ENCODE peak calls at places on chromosomes 16 and 17, in nine cellular contexts. R is OCI-LY7, J is psoas muscle, Y is colonic mucosa, A is HCT116, H is upper lobe of left lung, O is Peyer's patch, S is transverse colon, M is lung. V is an unnamed sample. For H3K4me1, the result is how much of the 10 kb centered on the place peaks cover.

GRCh38 chr17:7613769-7614421 is 802 bp downstream of the FXR2 start:
- DNase-seq in O (no peak), Y (no peak), J (no peak), A (no peak), R (peak), M (no peak), S (no peak), H (no peak), V (no peak)

GRCh38 chr16:88754912-88755744 is 29.9 kb downstream of the PIEZO1 start:
- DNase-seq in O (no peak), A (no peak), R (peak), S (no peak), M (no peak), H (no peak), J (no peak), Y (no peak), V (no peak)

GRCh38 chr17:74017461-74017860 is 186.0 kb upstream of the RPL38 start:
- DNase-seq in M (no peak), O (no peak), A (no peak), R (no peak), H (no peak), S (no peak), J (no peak), Y (no peak), V (no peak)

GRCh38 chr16:25978227-25978626 is 286.5 kb downstream of the HS3ST4 start:
- DNase-seq in M (no peak), R (no peak), A (no peak), J (no peak), S (no peak), H (no peak), O (no peak), Y (no peak), V (no peak)

GRCh38 chr17:38443356-38444026 is 15.2 kb downstream of the ARHGAP23 start:
- DNase-seq in H (no peak), O (no peak), M (no peak), S (no peak), J (no peak), R (peak), Y (no peak), A (no peak), V (no peak)

GRCh38 chr16:30187971-30188561 is 4.7 kb downstream of the CORO1A start:
- DNase-seq in J (no peak), R (no peak), A (no peak), M (no peak), Y (no peak), O (peak), H (no peak), S (no peak), V (no peak)

GRCh38 chr16:75304521-75305363 is 53.3 kb upstream of the BCAR1 start:
- DNase-seq in A (peak), O (peak), M (no peak), Y (peak), R (no peak), J (peak), S (peak), H (no peak), V (no peak)

GRCh38 chr16:80751167-80751566 is 53.2 kb downstream of the CDYL2 start:
- DNase-seq in J (no peak), S (no peak), M (peak), Y (no peak), O (no peak), H (peak), A (no peak), R (no peak), V (no peak)

GRCh38 chr16:56985288-56985961 is 3.9 kb upstream of the NLRC5 start:
- DNase-seq in M (peak), O (peak), Y (peak), S (peak), R (no peak), J (peak), A (peak), H (peak), V (no peak)

GRCh38 chr16:67953641-67954375 is 9.9 kb upstream of the LCAT start:
- DNase-seq in R (no peak), H (no peak), Y (no peak), A (no peak), M (no peak), O (no peak), S (no peak), J (no peak), V (no peak)

GRCh38 chr16:1787322-1788094 is 4.7 kb downstream of the NUBP2 start:
- DNase-seq in J (peak), M (no peak), A (no peak), O (peak), R (no peak), Y (peak), H (no peak), S (no peak), V (no peak)

GRCh38 chr17:68981288-68981687 is 26.1 kb upstream of the ABCA8 start:
- DNase-seq in R (no peak), Y (peak), H (no peak), M (peak), S (peak), O (no peak), J (no peak), A (no peak), V (no peak)

GRCh38 chr16:66913081-66913480 is 5.6 kb downstream of the CDH16 start:
- DNase-seq in R (no peak), S (no peak), O (no peak), A (no peak), M (no peak), J (no peak), H (no peak), Y (no peak), V (no peak)

GRCh38 chr16:11797957-11798299 is 870 bp upstream of the ZC3H7A start:
- DNase-seq in O (no peak), H (peak), J (no peak), R (peak), S (no peak), M (no peak), Y (peak), A (no peak), V (no peak)

GRCh38 chr17:15738066-15738465 is 6.0 kb downstream of the TBC1D26 start:
- DNase-seq in A (no peak), H (no peak), Y (no peak), S (no peak), J (no peak), R (no peak), O (no peak), M (no peak), V (no peak)

GRCh38 chr17:48605409-48605864 is 651 bp upstream of the HOXB6 start:
- DNase-seq in R (no peak), J (no peak), O (peak), M (no peak), H (no peak), A (no peak), S (no peak), Y (no peak), V (no peak)

GRCh38 chr16:59192551-59193199 is 458.6 kb upstream of the GOT2 start:
- DNase-seq in M (no peak), Y (peak), A (no peak), O (no peak), H (no peak), J (no peak), S (no peak), R (peak), V (no peak)

GRCh38 chr16:4979736-4980660 is 21.9 kb downstream of the SEC14L5 start:
- DNase-seq in O (peak), J (no peak), A (no peak), R (no peak), H (no peak), M (no peak), Y (no peak), S (no peak), V (no peak)

GRCh38 chr17:38657824-38658740 is 16.7 kb downstream of the EPOP start:
- DNase-seq in H (no peak), R (no peak), J (no peak), S (no peak), M (no peak), Y (no peak), O (no peak), A (no peak), V (no peak)

GRCh38 chr17:8706431-8706830 is 38.2 kb downstream of the CCDC42 start:
- DNase-seq in S (no peak), J (no peak), M (no peak), H (no peak), R (no peak), O (no peak), Y (no peak), A (no peak), V (no peak)

GRCh38 chr17:65559802-65560627 is 1.4 kb downstream of the AXIN2 start:
- DNase-seq in S (peak), M (no peak), R (peak), A (no peak), J (peak), Y (peak), H (peak), O (peak), V (peak)

DNA sequence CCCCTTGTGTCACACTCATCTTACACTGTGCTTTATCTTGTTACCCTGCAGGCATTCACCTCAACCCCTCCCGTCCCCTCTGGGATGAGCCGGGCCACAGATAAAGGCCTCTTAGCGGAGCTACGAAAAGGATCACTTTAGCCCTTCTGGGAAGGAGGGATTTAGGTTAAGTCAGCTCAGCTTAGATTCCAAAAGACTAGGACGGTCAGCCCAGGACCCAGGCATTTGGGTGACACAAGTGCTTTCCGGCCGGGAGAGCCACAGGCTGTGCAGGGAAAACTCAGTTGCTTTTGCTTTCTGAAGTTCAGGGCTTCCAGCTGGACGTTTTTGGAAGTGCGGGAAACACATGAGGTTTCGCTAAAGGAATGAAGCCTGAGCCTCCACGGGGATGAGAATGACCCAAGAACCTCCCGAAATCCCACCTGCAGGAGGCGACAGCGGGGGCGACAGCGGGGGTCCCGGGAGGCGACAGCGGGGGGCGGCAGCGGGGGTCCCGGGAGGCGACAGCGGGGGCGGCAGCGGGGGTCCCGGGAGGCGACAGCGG is 11.6 kb upstream of the METRNL start:
- DNase-seq in A (no peak), O (peak), Y (no peak), J (peak), M (no peak), R (no peak), H (no peak), S (no peak), V (no peak)
- TF ChIP-seq CTCF in A (no peak), O (no peak), Y (no peak), J (no peak), M (no peak), R (no peak), H (no peak), S (no peak), V (no peak)

DNA sequence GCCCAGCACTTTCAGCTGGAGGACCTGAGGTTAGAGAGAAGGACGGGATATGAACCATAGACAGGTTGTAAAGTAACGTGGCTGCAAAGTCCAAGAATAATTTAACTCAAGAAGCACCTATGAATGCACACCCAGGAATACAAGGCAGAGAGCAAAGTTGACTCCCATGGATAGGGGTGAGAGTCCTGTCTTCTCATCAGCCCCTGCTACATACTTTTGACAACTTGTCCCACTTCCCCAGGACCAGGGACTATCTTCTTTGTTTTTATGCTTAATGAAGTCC is 99.8 kb downstream of the XYLT1 start:
- DNase-seq in S (no peak), R (no peak), M (no peak), J (no peak), H (no peak), Y (no peak), O (no peak), A (no peak), V (no peak)
- H3K4me1 ChIP-seq in S (half or more), R (half or more), M (under half), J (under half), H (under half), Y (under half), O (under half), A (under half), V (half or more)

DNA sequence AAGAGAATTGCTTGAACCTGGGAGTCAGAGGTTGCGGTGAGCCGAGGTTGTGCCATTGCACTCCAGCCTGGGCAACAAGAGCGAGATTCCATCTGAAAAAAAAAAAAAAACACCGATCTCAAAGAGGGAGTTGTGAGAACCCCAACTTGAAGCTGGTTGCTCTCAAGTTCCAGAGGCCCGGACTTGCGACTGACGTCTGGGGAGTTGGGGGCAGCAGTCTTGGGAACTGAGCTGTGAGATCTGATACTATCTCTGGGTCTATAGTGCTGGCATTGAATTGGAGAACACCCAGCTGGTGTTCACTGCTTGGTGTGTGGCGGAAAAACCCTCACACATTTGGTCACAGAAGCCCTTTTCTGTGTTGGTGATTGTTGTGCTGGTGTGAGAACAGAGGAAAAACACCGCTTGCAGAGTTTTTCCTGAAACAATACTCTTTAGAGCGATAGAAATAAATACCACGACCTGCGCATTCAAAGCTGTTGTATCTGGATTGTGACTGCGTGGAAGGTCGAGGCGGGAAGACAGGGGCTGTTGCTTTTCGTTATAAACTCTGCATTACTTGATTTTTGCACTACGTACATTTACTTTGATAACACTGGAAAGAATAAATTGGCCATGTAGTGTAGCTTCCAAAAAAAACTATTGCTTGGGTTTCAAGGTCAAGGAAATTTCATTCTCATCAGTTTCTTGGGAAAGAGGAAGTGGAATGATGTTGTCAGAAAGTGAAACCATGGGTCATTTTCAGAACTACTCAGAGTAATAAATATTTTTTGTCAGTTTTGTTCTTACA is 8.8 kb downstream of the SCIMP start:
- DNase-seq in A (no peak), M (no peak), R (no peak), S (no peak), O (no peak), H (no peak), Y (no peak), J (no peak), V (no peak)
- H3K4me3 ChIP-seq in A (no peak), M (no peak), R (peak), S (no peak), O (no peak), H (no peak), Y (no peak), J (no peak), V (peak)

DNA sequence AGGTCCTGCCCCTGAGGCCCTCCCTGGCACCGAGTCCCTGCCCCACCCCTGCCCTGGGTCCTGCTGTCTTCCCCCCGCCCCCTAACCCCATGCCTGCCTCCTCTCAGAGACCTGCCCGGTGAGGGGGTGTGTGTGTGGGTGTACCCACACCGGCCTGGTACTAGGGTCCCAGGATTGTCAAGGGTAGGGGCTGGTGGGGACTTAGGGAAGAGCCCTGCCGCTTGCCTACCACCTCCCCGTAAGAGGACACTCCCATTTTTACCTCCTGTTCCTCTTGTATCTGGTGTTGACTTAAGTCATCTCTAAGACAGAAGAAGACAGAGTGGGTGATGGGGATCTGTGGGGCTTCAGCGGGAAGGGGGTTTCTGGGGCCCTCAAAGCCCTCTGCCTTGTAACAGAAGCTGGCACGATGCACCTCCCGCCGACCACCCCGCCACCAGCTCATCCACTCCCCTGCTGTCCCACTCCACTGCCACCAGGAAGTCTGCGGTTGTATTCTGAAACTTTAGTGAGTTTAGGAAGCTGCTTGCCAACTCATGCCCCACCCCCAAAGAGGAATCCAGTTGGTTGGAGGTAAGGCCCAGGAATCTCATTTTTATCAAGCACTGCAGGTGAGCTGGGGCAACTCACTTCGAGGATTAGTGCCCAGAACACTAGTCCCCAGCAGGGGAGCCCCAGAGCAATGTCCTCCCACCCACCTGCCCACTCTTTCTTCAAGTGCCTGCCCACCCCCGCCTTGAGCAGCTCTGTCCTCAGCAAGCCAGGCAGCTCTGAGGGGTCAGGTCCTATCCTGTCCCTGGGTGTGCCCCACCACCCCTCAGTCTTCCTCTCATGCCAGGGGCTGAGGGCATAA is 5.6 kb downstream of the SPATA32 start:
- DNase-seq in A (no peak), J (no peak), S (no peak), H (no peak), O (no peak), R (no peak), M (no peak), Y (no peak), V (no peak)
- TF ChIP-seq CTCF in A (no peak), J (no peak), S (no peak), H (no peak), O (no peak), R (no peak), M (no peak), Y (no peak), V (no peak)

GRCh38 chr16:46828943-46829342 is 2.0 kb downstream of the C16orf87 start:
- DNase-seq in J (no peak), A (no peak), R (peak), Y (no peak), M (no peak), O (no peak), H (no peak), S (no peak), V (no peak)
- H3K4me1 ChIP-seq in J (under half), A (under half), R (under half), Y (under half), M (under half), O (under half), H (under half), S (under half), V (under half)

DNA sequence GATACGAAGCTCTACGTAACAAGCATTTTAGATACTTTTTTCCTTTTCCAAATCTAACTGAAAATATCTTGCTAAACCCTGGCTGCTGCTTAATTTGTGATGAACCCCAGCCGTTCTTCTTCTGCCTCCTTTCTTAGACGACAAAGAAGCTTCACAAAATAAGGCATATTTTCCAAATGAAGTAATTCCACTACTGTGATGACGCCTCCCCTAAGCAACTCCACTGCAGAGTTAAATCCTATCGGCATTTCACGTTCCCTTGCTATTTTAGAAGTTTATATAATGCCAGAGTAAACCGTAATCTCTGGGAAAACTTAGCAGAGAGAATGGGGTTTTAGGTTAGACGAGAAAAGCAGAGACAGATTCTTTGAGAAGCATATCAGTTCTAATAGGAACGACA is 683.1 kb upstream of the SALL1 start:
- DNase-seq in J (no peak), O (no peak), M (no peak), S (no peak), H (no peak), Y (no peak), R (no peak), A (no peak), V (no peak)
- H3K4me3 ChIP-seq in J (no peak), O (no peak), M (no peak), S (no peak), H (no peak), Y (no peak), R (no peak), A (no peak), V (no peak)

DNA sequence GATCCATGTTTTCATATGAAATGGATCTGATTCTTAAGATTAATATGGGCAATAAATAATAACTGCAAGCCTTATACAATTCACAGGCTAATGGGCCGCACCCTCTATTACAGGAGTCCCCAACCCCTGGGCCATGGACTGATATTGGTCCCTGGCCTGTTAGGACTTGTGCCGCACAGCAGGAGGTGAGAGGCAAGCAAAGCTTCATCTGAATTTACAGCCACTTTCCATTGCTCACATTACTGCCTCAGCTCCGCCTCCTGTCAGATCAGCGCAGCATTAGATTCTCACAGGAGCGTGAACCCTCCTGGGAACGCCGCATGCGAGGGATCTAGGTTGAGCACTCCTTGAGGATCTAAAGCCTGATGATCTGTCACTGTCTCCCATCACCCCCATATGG is 26.8 kb downstream of the METTL16 start:
- DNase-seq in J (no peak), H (no peak), O (no peak), R (no peak), Y (no peak), S (no peak), M (no peak), A (no peak), V (no peak)
- TF ChIP-seq CTCF in J (no peak), H (no peak), O (no peak), R (no peak), Y (no peak), S (no peak), M (no peak), A (no peak), V (no peak)

DNA sequence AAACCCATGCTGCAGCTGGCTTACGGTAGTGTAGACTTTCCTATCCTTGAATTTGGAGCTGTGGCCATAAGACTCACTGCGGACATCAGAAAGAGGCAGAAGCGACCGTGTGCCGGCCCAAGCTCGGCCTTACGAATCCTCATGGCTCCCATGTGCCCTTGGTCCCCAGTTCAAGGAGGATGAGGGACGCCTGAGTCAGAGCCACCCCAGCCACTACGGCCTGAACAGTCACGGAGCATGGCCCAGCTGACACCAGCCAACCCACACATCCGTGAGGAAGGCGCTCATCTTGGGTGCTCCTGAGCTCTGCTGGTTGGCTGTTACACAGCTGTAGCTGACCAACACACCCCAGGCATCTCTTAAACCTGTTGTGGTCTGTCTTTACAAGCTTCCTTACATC is 44.0 kb downstream of the ZCCHC14 start:
- DNase-seq in O (no peak), J (no peak), H (no peak), S (no peak), R (no peak), M (no peak), A (no peak), Y (no peak), V (no peak)
- H3K4me1 ChIP-seq in O (under half), J (under half), H (under half), S (under half), R (under half), M (under half), A (under half), Y (under half), V (under half)